ENCODE peak calls at places on chromosomes 7 and 10, in eight cellular contexts. S, F, A, O, K, T, Z and G are unnamed samples.

GRCh38 chr10:5534051-5534821 is 9.5 kb downstream of the CALML3 start:
- DNase-seq in S (no peak), F (no peak), A (no peak), O (peak), K (no peak), T (no peak), Z (no peak), G (no peak)

GRCh38 chr7:8147760-8148463 is 114.1 kb downstream of the ICA1 start:
- DNase-seq in S (no peak), F (no peak), A (no peak), O (no peak), K (no peak), T (no peak), Z (no peak), G (peak)

GRCh38 chr7:25359471-25360059 is 131.3 kb upstream of the NPVF start:
- DNase-seq in S (no peak), F (peak), A (no peak), O (no peak), K (no peak), T (no peak), Z (no peak), G (no peak)

GRCh38 chr7:50658696-50659095 is 93.5 kb upstream of the DDC start:
- DNase-seq in S (no peak), F (no peak), A (no peak), O (no peak), K (peak), T (no peak), Z (no peak), G (no peak)

GRCh38 chr7:101179117-101179779 is 845 bp downstream of the NAT16 start:
- DNase-seq in S (no peak), F (no peak), A (no peak), O (no peak), K (no peak), T (no peak), Z (no peak), G (no peak)

GRCh38 chr7:107501593-107501992 is 31.7 kb downstream of the GPR22 start:
- DNase-seq in S (peak), F (peak), A (no peak), O (peak), K (no peak), T (peak), Z (peak), G (no peak)

GRCh38 chr10:59843733-59844132 is 62.6 kb downstream of the CCDC6 start:
- DNase-seq in S (no peak), F (no peak), A (no peak), O (no peak), K (no peak), T (no peak), Z (no peak), G (no peak)

GRCh38 chr10:119025776-119026175 is 3.7 kb upstream of the NANOS1 start:
- DNase-seq in S (no peak), F (no peak), A (no peak), O (no peak), K (peak), T (peak), Z (no peak), G (peak)

GRCh38 chr7:50262916-50263690 is 41.4 kb upstream of the IKZF1 start:
- DNase-seq in S (no peak), F (no peak), A (no peak), O (no peak), K (no peak), T (no peak), Z (no peak), G (no peak)

GRCh38 chr10:31657471-31657844 is 271.2 kb downstream of the ARHGAP12 start:
- DNase-seq in S (no peak), F (no peak), A (no peak), O (no peak), K (no peak), T (no peak), Z (no peak), G (no peak)

GRCh38 chr7:34282271-34282670 is 375.7 kb upstream of the NPSR1 start:
- DNase-seq in S (no peak), F (no peak), A (no peak), O (no peak), K (no peak), T (no peak), Z (no peak), G (no peak)

GRCh38 chr7:34275629-34276028 is 370.3 kb downstream of the BMPER start:
- DNase-seq in S (no peak), F (no peak), A (no peak), O (no peak), K (no peak), T (no peak), Z (no peak), G (no peak)

GRCh38 chr7:34281260-34281659 is 375.9 kb downstream of the BMPER start:
- DNase-seq in S (no peak), F (peak), A (no peak), O (peak), K (no peak), T (no peak), Z (no peak), G (no peak)

GRCh38 chr7:34277801-34278195 is 372.5 kb downstream of the BMPER start:
- DNase-seq in S (no peak), F (no peak), A (no peak), O (no peak), K (no peak), T (no peak), Z (no peak), G (no peak)

GRCh38 chr7:34277016-34277800 is 371.9 kb downstream of the BMPER start:
- DNase-seq in S (no peak), F (no peak), A (no peak), O (no peak), K (no peak), T (no peak), Z (peak), G (no peak)
- TF ChIP-seq POLR2A in S (no peak), F (no peak), A (no peak), O (no peak), K (no peak), T (no peak), Z (no peak), G (no peak)

DNA sequence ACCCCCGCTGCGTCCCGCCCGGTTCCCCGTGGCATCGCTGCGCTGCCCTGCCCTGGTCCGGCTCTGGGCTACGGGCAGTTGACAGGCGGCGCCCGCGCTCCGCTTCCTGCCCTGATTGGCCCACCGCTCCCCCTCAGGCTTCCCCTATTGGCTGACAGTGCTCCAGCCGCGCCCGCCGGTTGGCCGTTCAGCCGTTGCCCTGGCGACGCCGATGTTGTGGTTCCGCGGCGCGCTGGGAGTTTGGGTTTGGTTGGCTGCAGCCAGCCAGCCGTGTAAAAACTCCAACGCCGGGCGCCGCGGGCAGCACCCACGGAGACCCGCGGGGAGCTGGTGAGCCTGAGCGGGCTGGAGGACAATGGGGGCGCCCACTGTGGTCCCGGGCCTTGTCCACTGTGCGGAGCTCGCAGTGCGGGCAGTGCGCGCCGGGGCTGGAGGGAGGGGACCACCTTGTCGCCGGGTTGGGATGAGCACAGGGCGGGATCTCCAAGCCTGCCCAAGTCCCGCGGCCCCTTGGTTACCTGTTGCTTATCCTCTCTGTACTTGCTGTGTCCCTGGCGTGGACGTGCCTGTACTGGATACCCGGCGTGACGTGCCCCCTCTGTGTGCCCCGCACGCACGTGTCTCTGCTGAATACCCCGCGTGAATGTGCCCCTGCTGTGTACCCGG is at the start of gene C7orf57:
- DNase-seq in S (peak), F (peak), A (peak), O (peak), K (peak), T (peak), Z (peak), G (peak)
- TF ChIP-seq CTCF in S (no peak), F (peak), A (peak), O (no peak), K (peak), T (no peak), Z (peak), G (no peak)

GRCh38 chr10:70212879-70213278 is 20.4 kb downstream of the PPA1 start:
- DNase-seq in S (no peak), F (no peak), A (no peak), O (no peak), K (no peak), T (no peak), Z (no peak), G (no peak)
- TF ChIP-seq POLR2A in S (no peak), F (no peak), A (no peak), O (no peak), K (no peak), T (no peak), Z (no peak), G (no peak)

DNA sequence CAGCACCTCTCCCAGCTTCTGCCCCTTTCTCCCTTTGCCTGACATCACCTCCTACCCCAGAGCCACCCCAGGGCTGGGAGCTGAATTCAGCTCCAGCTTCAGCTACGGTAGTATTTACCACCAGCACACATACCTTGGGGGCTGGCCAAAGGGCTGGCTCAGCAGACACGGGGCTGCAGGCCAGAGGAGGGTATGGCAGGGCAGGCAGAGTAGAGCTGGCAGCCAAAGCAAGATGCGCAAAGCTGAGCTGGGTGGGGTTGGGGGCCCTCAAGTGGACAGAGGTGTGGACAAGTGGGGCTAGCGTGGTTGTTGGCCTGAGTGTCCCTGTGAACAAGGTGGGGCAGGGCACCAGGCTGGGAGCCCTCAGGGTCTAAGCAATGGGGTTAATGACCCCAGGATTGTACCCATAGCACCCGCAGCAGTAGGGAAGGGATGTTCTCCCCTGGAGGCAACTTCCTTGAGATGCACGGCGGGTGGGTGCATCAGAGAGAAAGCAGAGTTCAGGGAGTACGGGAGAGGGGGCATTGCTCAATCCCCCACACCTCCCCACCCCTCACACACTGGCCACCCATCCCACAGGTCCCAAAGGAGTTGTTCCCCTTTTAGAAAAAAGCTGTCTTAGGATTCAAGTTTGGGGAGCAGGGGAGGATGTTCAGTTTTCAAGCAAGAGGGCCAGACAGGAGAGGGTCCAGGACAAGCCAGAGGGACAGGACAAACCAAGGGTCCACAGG is 8.0 kb downstream of the VSIR start:
- DNase-seq in S (no peak), F (peak), A (no peak), O (no peak), K (no peak), T (no peak), Z (peak), G (peak)
- TF ChIP-seq CTCF in S (no peak), F (no peak), A (no peak), O (no peak), K (no peak), T (no peak), Z (no peak), G (no peak)

GRCh38 chr10:71769279-71769823 is 4.0 kb downstream of the VSIR start:
- DNase-seq in S (no peak), F (no peak), A (no peak), O (peak), K (peak), T (no peak), Z (peak), G (no peak)
- TF ChIP-seq POLR2A in S (no peak), F (no peak), A (no peak), O (no peak), K (no peak), T (no peak), Z (no peak), G (no peak)

GRCh38 chr7:151315038-151315655 is 26.5 kb upstream of the NUB1 start:
- DNase-seq in S (peak), F (peak), A (peak), O (peak), K (no peak), T (peak), Z (peak), G (peak)
- TF ChIP-seq CTCF in S (peak), F (peak), A (peak), O (peak), K (peak), T (peak), Z (peak), G (peak)

GRCh38 chr10:110209399-110209925 is 2.1 kb downstream of the MXI1 start:
- DNase-seq in S (peak), F (peak), A (no peak), O (peak), K (peak), T (peak), Z (peak), G (peak)
- TF ChIP-seq POLR2A in S (no peak), F (no peak), A (no peak), O (peak), K (no peak), T (peak), Z (no peak), G (no peak)